ENCODE peak calls at places on chromosomes 13 and 19, in eight cellular contexts. P is Peyer's patch, U is upper lobe of left lung, D is uterus, C is stomach, T is esophagus muscularis mucosa, H is breast epithelium, Z is esophagus squamous epithelium. I is an unnamed sample.

GRCh38 chr19:39843919-39844793 is 2.0 kb downstream of the FBL start:
- DNase-seq in C (no peak), D (no peak), U (no peak), H (no peak), P (no peak), Z (no peak), T (no peak), I (no peak)

GRCh38 chr13:73158851-73159250 is 100.0 kb downstream of the KLF5 start:
- DNase-seq in T (no peak), Z (no peak), P (no peak), C (no peak), U (no peak), D (no peak), H (no peak), I (no peak)

GRCh38 chr19:39448271-39448670 is 2.9 kb downstream of the SUPT5H start:
- DNase-seq in U (no peak), D (no peak), H (no peak), C (no peak), T (no peak), Z (no peak), P (peak; percentile 77), I (no peak)

GRCh38 chr19:46081928-46082727 is 41.3 kb upstream of the IGFL4 start:
- DNase-seq in Z (no peak), C (no peak), H (no peak), D (peak; percentile 30), T (no peak), U (no peak), P (no peak), I (no peak)

GRCh38 chr19:55253842-55254624 is 4.8 kb downstream of the PPP6R1 start:
- DNase-seq in T (no peak), C (peak; percentile 45), U (no peak), D (no peak), Z (no peak), P (peak; percentile 90), H (no peak), I (no peak)

GRCh38 chr19:33687761-33688656 is 66.3 kb downstream of the CHST8 start:
- DNase-seq in U (no peak), P (no peak), T (no peak), H (peak; percentile 39), Z (no peak), C (no peak), D (no peak), I (no peak)

GRCh38 chr19:52734340-52734892 is 428 bp downstream of the ZNF611 start:
- DNase-seq in T (no peak), C (peak; percentile 25), U (no peak), H (no peak), Z (no peak), D (peak; percentile 22), P (no peak), I (no peak)

GRCh38 chr19:10086032-10086903 is at the start of gene SHFL:
- DNase-seq in U (peak; percentile 82), T (no peak), P (peak; percentile 82), C (peak; percentile 85), Z (no peak), H (peak; percentile 65), D (peak; percentile 72), I (peak; percentile 94)

GRCh38 chr13:111036665-111037064 is 78.4 kb upstream of the ARHGEF7 start:
- DNase-seq in P (no peak), D (no peak), Z (no peak), C (no peak), H (no peak), T (no peak), U (no peak), I (no peak)

GRCh38 chr19:41871573-41872383 is 5.3 kb upstream of the CD79A start:
- DNase-seq in C (no peak), Z (no peak), H (no peak), U (peak; percentile 42), D (no peak), T (no peak), P (peak; percentile 89), I (no peak)

GRCh38 chr13:77177646-77178045 is 149.2 kb downstream of the MYCBP2 start:
- DNase-seq in U (no peak), T (no peak), H (no peak), C (no peak), D (no peak), P (no peak), Z (no peak), I (no peak)

GRCh38 chr19:52689804-52690394 is 44.9 kb downstream of the ZNF611 start:
- DNase-seq in H (peak; percentile 60), C (peak; percentile 28), Z (no peak), U (peak; percentile 24), D (peak; percentile 39), T (peak; percentile 92), P (peak; percentile 39), I (peak; percentile 40)

GRCh38 chr13:104984296-104984818 is 1551.1 kb downstream of the EFNB2 start:
- DNase-seq in T (no peak), U (no peak), C (peak; percentile 39), P (peak; percentile 17), H (no peak), D (no peak), Z (no peak), I (peak; percentile 84)

GRCh38 chr13:97454699-97455098 is 20.7 kb downstream of the RAP2A start:
- DNase-seq in U (no peak), Z (no peak), P (no peak), C (no peak), D (no peak), H (no peak), T (no peak), I (no peak)

GRCh38 chr13:48976677-48977625 is 1.2 kb downstream of the FNDC3A start:
- DNase-seq in T (no peak), C (no peak), Z (peak; percentile 33), H (no peak), P (peak; percentile 66), U (no peak), D (no peak), I (no peak)

GRCh38 chr13:34156841-34157365 is 339.0 kb downstream of the RFC3 start:
- DNase-seq in U (peak; percentile 87), H (peak; percentile 77), Z (no peak), T (no peak), D (peak; percentile 82), P (no peak), C (peak; percentile 85), I (peak; percentile 87)

GRCh38 chr13:109212630-109213029 is 573.8 kb downstream of the IRS2 start:
- DNase-seq in U (no peak), T (no peak), Z (no peak), P (no peak), H (no peak), D (no peak), C (no peak), I (no peak)

GRCh38 chr13:78709028-78709427 is 50.1 kb upstream of the OBI1 start:
- DNase-seq in U (no peak), T (no peak), D (no peak), Z (no peak), H (no peak), C (no peak), P (no peak), I (no peak)

GRCh38 chr19:7968796-7969559 is 25.5 kb upstream of the TIMM44 start:
- DNase-seq in P (no peak), C (no peak), D (no peak), U (no peak), Z (no peak), H (no peak), T (no peak), I (no peak)

GRCh38 chr13:48233886-48234488 is 981 bp downstream of the ITM2B start:
- DNase-seq in U (no peak), C (no peak), H (no peak), T (no peak), P (no peak), D (no peak), Z (no peak), I (no peak)

GRCh38 chr19:46731584-46731983 is 14.3 kb upstream of the FKRP start:
- DNase-seq in Z (no peak), C (no peak), T (no peak), P (no peak), D (no peak), U (no peak), H (no peak), I (no peak)

GRCh38 chr13:70162141-70162540 is 53.9 kb upstream of the KLHL1 start:
- DNase-seq in T (no peak), U (no peak), C (no peak), P (no peak), Z (no peak), D (no peak), H (no peak), I (no peak)

GRCh38 chr13:114049026-114049425 is 75.2 kb upstream of the C13orf46 start:
- DNase-seq in P (peak; percentile 85), D (no peak), H (no peak), Z (no peak), U (no peak), C (no peak), T (no peak), I (no peak)

DNA sequence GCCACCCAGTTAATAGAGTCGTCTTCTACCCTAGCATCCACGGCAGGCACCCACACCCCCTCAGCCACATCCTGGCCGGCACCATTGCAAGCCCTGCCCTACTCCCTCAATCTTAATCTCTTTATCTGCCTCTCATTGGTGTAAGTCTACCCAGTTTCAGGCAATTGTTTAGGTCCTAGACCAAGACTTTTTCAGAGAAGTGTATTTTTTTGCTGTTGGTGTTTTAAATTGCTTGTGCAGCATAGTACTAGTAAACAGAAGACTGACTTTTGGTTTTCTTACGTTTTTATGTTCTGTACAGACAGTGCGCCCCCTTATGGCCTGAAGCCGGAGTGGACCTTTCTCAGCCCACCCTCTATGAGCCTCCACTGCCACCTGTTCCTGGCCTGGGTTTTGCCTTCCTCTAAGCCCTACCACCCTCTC is 2.3 kb upstream of the LCP1 start:
- DNase-seq in T (no peak), D (no peak), C (peak; percentile 38), Z (no peak), U (peak; percentile 55), H (no peak), P (peak; percentile 87), I (no peak)
- H3K4me3 ChIP-seq in T (no peak overlapping the region), D (no peak overlapping the region), C (no peak overlapping the region), Z (no peak overlapping the region), U (no peak overlapping the region), H (no peak overlapping the region), P (no peak overlapping the region), I (no peak overlapping the region)

DNA sequence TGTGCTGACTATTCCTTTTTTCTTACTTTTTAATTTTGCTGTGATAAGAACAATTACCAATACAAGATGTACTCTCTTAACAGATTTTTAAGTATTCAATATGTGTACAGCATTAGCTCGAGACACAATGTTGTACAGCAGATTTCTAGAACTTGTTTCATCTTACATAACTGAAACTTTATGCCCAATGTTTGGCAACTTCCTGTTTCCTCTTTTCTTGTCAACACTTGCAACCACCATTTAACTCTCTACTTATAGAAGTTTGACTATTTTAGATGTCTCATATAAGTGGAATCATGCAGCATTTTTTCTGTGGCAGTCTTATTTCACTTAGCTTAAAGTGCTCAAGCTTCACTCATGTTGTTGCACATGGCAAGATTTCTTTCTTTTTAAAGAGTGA is 1426.8 kb downstream of the SLITRK5 start:
- DNase-seq in U (no peak), Z (no peak), D (no peak), H (no peak), C (no peak), P (no peak), T (no peak), I (no peak)
- TF ChIP-seq CTCF in U (no peak), Z (no peak), D (no peak), H (no peak), C (no peak), P (no peak), T (no peak), I (no peak)

GRCh38 chr19:4365341-4365740 is 22.0 kb downstream of the MPND start:
- DNase-seq in P (no peak), T (no peak), Z (no peak), H (no peak), D (no peak), C (peak; percentile 56), U (no peak), I (no peak)
- TF ChIP-seq POLR2A in P (no peak), T (no peak), Z (no peak), H (no peak), D (no peak), C (no peak), U (no peak), I (no peak)

GRCh38 chr19:57803594-57804325 is 11.0 kb downstream of the ZNF552 start:
- DNase-seq in P (no peak), Z (no peak), C (peak; percentile 43), H (no peak), T (no peak), D (no peak), U (no peak), I (no peak)
- H3K4me3 ChIP-seq in P (peak overlapping the region; percentile 60), Z (peak overlapping the region; percentile 53), C (peak overlapping the region; percentile 52), H (peak overlapping the region; percentile 67), T (peak overlapping the region; percentile 50), D (peak overlapping the region; percentile 49), U (peak overlapping the region; percentile 51), I (peak overlapping the region; percentile 23)